ENCODE peak calls at places on chromosome 7, in seven cellular contexts. A is heart left ventricle; P is naive thymus-derived CD4-positive, alpha-beta T cell; N is GM12878; W is HCT116; Y is RWPE2; S is right cardiac atrium. K is an unnamed sample.

GRCh38 chr7:17099083-17099973 is 199.1 kb upstream of the AHR start:
- ATAC-seq in A (peak; percentile 82), P (no peak), Y (peak; percentile 81), S (peak; percentile 62), W (peak; percentile 77), N (no peak), K (no peak)

GRCh38 chr7:2037301-2037804 is 195.4 kb downstream of the MAD1L1 start:
- ATAC-seq in Y (no peak), W (no peak), A (peak; percentile 6), P (peak; percentile 74), N (peak; percentile 31), S (peak; percentile 18), K (peak; percentile 13)

GRCh38 chr7:20214787-20215669 is 2.2 kb downstream of the MACC1 start:
- ATAC-seq in P (no peak), N (peak; percentile 17), Y (no peak), W (no peak), S (no peak), A (no peak), K (no peak)

GRCh38 chr7:23346316-23346715 is 47.2 kb downstream of the MALSU1 start:
- ATAC-seq in S (no peak), N (peak; percentile 84), W (no peak), A (no peak), Y (no peak), P (peak; percentile 70), K (no peak)

GRCh38 chr7:24980695-24981543 is 941 bp upstream of the OSBPL3 start:
- ATAC-seq in N (peak; percentile 31), P (peak; percentile 15), Y (no peak), A (no peak), W (peak; percentile 15), S (peak; percentile 2), K (no peak)

GRCh38 chr7:44391746-44392617 is 66.6 kb upstream of the CAMK2B start:
- ATAC-seq in S (no peak), W (no peak), A (no peak), P (no peak), N (no peak), Y (no peak), K (no peak)

GRCh38 chr7:18308938-18309337 is 186.6 kb upstream of the HDAC9 start:
- ATAC-seq in P (no peak), W (no peak), S (no peak), Y (no peak), A (no peak), N (no peak), K (no peak)

GRCh38 chr7:140080919-140081318 is 18.2 kb upstream of the PARP12 start:
- ATAC-seq in A (no peak), P (no peak), S (no peak), W (no peak), N (no peak), Y (peak; percentile 10), K (no peak)

GRCh38 chr7:110043514-110043913 is 1047.4 kb upstream of the LRRN3 start:
- ATAC-seq in S (no peak), P (no peak), N (no peak), W (no peak), A (no peak), Y (no peak), K (no peak)

GRCh38 chr7:49848211-49848841 is 74.9 kb downstream of the VWC2 start:
- ATAC-seq in W (no peak), A (peak; percentile 7), P (no peak), Y (peak; percentile 44), N (no peak), S (no peak), K (no peak)

GRCh38 chr7:151095123-151095797 is 9.0 kb downstream of the AGAP3 start:
- ATAC-seq in Y (peak; percentile 12), P (no peak), W (peak; percentile 26), N (peak; percentile 25), A (no peak), S (no peak), K (no peak)

GRCh38 chr7:7304705-7305475 is 122.5 kb downstream of the C1GALT1 start:
- ATAC-seq in P (no peak), A (no peak), N (no peak), W (no peak), S (no peak), Y (no peak), K (no peak)

GRCh38 chr7:155959894-155960293 is 147.6 kb upstream of the SHH start:
- ATAC-seq in A (no peak), N (no peak), Y (no peak), W (peak; percentile 60), P (no peak), S (no peak), K (no peak)

GRCh38 chr7:133650487-133651292 is 397.8 kb downstream of the EXOC4 start:
- ATAC-seq in A (no peak), W (no peak), Y (no peak), N (no peak), S (no peak), P (peak; percentile 37), K (no peak)

GRCh38 chr7:71019703-71020102 is 112.2 kb upstream of the GALNT17 start:
- ATAC-seq in Y (no peak), S (peak; percentile 69), A (no peak), W (no peak), P (no peak), N (no peak), K (peak; percentile 64)

GRCh38 chr7:124724516-124725192 is 40.9 kb downstream of the GPR37 start:
- ATAC-seq in W (no peak), S (no peak), N (no peak), P (no peak), Y (no peak), A (no peak), K (no peak)

GRCh38 chr7:154388412-154388811 is 336.2 kb downstream of the DPP6 start:
- ATAC-seq in N (no peak), W (no peak), S (no peak), P (no peak), A (no peak), Y (no peak), K (no peak)

GRCh38 chr7:112898432-112899290 is 108.5 kb upstream of the TMEM168 start:
- ATAC-seq in A (peak; percentile 86), Y (peak; percentile 78), S (peak; percentile 70), W (peak; percentile 95), N (peak; percentile 98), P (peak; percentile 81), K (no peak)

GRCh38 chr7:73896454-73896853 is 35.5 kb downstream of the TMEM270 start:
- ATAC-seq in S (no peak), N (peak; percentile 55), Y (no peak), W (no peak), P (no peak), A (no peak), K (peak; percentile 12)

DNA sequence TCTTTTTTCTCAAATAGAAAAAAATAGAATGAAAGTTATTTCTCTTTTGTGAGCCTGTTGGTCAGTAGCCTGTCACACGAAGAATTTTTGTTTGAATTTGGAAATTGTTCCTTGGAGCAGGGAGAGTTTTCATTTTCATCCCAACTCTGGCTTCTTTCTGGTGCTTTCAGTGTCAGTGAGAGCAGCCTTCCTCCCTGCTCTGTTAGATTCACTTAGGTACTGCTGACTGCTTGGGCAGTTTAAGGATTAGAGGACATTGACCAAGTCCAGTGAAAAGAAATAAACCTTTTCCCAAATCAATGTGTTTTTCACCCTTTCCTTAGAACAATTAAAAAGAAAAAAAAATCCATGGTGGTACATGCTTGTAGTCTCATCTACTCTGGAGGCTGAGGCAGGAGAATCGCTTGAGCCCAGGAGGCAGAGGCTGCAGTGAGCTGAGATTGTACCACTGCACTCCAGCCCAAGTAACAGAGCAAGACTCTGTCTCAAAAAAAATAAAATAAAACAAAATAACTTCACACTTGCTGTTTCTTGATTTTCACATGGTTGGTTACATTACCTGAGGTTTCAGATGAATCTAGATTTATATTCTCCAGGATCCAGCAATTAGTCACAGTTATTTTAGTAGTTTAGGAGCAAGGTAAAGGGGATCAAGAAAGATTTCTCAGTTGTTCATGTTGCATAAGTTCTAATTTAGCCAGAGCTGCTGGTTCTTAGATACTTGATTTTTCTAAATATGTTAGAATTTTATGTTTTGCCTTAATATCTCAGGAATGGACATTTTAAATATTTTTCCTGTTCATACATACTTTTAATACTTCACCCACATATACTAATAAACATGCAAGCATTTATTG is 63.1 kb downstream of the ZNRF2 start:
- ATAC-seq in A (no peak), P (peak; percentile 3), N (peak; percentile 41), Y (peak; percentile 32), W (no peak), S (no peak), K (no peak)
- H3K4me1 ChIP-seq in A (peaks cover 2% of the 10 kb centered on the region), P (peaks cover 18% of the 10 kb centered on the region), N (peaks cover 23% of the 10 kb centered on the region), Y (peaks cover 49% of the 10 kb centered on the region), W (peaks cover 20% of the 10 kb centered on the region), S (no peaks in the 10 kb centered on the region), K (peaks cover 8% of the 10 kb centered on the region)

GRCh38 chr7:157208758-157209413 is 70.2 kb downstream of the UBE3C start:
- ATAC-seq in W (no peak), Y (no peak), S (no peak), A (no peak), P (no peak), N (no peak), K (no peak)

DNA sequence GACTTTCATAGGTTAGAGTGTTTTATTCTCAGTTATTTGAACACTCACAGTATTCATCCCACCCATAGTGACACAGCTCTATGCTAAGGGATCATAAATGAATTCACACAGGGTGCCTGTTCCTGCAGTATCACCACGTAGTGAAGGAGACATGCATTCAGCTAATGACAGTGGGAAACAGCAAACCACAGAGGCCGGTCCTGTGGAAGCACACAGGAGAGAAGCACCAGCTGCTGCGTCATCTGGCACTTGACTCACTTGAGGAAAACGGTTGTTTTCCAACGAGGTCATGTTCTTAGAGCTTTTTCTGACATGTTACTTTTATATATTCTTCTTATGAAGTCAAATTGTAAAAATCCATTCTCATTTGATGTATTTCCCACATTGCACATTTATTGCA is 73.0 kb downstream of the UBE3C start:
- ATAC-seq in W (no peak), A (no peak), P (no peak), Y (no peak), S (no peak), N (no peak), K (no peak)
- H3K27ac ChIP-seq in W (no peak overlapping the region), A (no peak overlapping the region), P (no peak overlapping the region), Y (no peak overlapping the region), S (no peak overlapping the region), N (no peak overlapping the region), K (no peak overlapping the region)

GRCh38 chr7:88276605-88277153 is 30.0 kb downstream of the STEAP4 start:
- ATAC-seq in W (no peak), Y (no peak), S (no peak), N (no peak), P (no peak), A (no peak), K (no peak)
- H3K4me3 ChIP-seq in W (no peak overlapping the region), Y (no peak overlapping the region), S (no peak overlapping the region), N (no peak overlapping the region), P (no peak overlapping the region), A (no peak overlapping the region), K (no peak overlapping the region)

DNA sequence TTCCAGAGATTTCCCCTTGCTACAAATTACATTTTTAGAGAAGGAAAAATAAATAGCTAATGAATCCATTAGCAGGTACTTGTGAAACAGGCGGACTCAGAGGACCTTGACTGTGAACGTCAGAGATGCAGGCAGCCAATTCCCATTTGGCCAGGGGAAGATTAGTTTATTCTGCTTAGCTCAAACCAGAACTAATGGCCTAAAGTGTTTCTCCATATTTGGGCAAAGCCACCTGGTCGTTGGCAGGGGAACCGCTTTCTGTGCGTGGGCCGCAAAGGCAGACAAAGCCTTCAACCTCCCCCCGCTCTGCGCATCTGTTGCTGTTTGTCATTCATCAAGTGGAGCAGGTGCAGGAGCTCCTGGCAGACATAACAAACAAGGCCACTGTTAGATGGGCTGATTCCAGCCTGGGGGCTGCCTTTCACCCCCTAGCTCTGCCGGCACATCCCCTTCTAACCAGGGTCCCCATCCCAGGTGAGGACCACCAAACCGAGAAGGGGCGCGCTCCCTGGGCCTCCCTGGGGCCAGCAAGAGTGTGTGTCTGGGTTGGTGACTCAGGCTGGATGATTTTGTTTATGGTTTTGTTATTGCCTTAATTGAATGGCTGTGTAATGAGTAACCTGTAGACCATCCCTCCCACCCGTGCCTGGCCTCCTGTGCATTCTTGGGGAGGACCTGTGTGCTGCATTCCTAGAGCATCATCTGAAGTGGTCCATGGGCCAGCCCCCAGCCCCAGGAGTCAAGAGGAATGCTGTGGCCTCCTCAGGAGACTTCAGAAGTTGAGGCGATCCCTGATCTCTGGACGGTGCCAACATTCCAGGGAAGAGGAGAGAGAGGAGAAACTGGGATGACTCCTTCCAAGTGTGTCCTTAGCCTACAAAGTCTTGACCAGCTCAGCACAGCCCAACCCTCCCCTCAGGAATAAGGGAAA is 14.5 kb upstream of the CPA1 start:
- ATAC-seq in Y (peak; percentile 37), S (no peak), N (peak; percentile 87), A (no peak), W (peak; percentile 53), P (no peak), K (peak; percentile 25)
- H3K4me1 ChIP-seq in Y (peaks cover 48% of the 10 kb centered on the region), S (peaks cover 6% of the 10 kb centered on the region), N (peaks cover 13% of the 10 kb centered on the region), A (no peaks in the 10 kb centered on the region), W (peaks cover 28% of the 10 kb centered on the region), P (peaks cover 12% of the 10 kb centered on the region), K (peaks cover 24% of the 10 kb centered on the region)